ENCODE peak calls at places on chromosome 6, in six cellular contexts. K, C, G, F, X and R are unnamed samples.

GRCh38 chr6:80523029-80523428 is 416.6 kb downstream of the BCKDHB start:
- DNase-seq in K (no peak), C (no peak), G (no peak), F (peak), X (no peak), R (peak)

GRCh38 chr6:119581220-119581619 is 231.7 kb upstream of the MAN1A1 start:
- DNase-seq in K (no peak), C (no peak), G (no peak), F (no peak), X (no peak), R (no peak)

GRCh38 chr6:32462609-32463008 is 22.9 kb downstream of the HLA-DRA start:
- DNase-seq in K (no peak), C (no peak), G (no peak), F (no peak), X (no peak), R (peak)

GRCh38 chr6:75098709-75099108 is 107.1 kb downstream of the COL12A1 start:
- DNase-seq in K (peak), C (peak), G (peak), F (peak), X (peak), R (peak)

GRCh38 chr6:22943331-22943730 is 374.0 kb downstream of the HDGFL1 start:
- DNase-seq in K (no peak), C (no peak), G (no peak), F (no peak), X (no peak), R (no peak)

GRCh38 chr6:151388997-151389639 is 2.2 kb downstream of the ZBTB2 start:
- DNase-seq in K (no peak), C (no peak), G (peak), F (no peak), X (no peak), R (no peak)

GRCh38 chr6:28710466-28711191 is 184.9 kb downstream of the GPX5 start:
- DNase-seq in K (no peak), C (no peak), G (no peak), F (peak), X (peak), R (peak)

GRCh38 chr6:40386200-40386599 is 201.0 kb downstream of the LRFN2 start:
- DNase-seq in K (no peak), C (no peak), G (no peak), F (no peak), X (no peak), R (no peak)

GRCh38 chr6:451336-451735 is 59.8 kb downstream of the IRF4 start:
- DNase-seq in K (no peak), C (no peak), G (no peak), F (no peak), X (no peak), R (no peak)

GRCh38 chr6:102488729-102489128 is 1095.2 kb downstream of the GRIK2 start:
- DNase-seq in K (no peak), C (no peak), G (no peak), F (no peak), X (no peak), R (peak)

GRCh38 chr6:104682722-104683643 is 176.7 kb downstream of the HACE1 start:
- DNase-seq in K (no peak), C (peak), G (peak), F (peak), X (peak), R (peak)

GRCh38 chr6:47241742-47242482 is 67.8 kb downstream of the TNFRSF21 start:
- DNase-seq in K (no peak), C (no peak), G (no peak), F (peak), X (no peak), R (peak)

GRCh38 chr6:46098678-46099077 is 31.1 kb upstream of the ENPP4 start:
- DNase-seq in K (no peak), C (no peak), G (peak), F (no peak), X (no peak), R (no peak)

GRCh38 chr6:4714961-4715501 is 61.2 kb upstream of the CDYL start:
- DNase-seq in K (no peak), C (no peak), G (no peak), F (no peak), X (no peak), R (no peak)

GRCh38 chr6:71291991-71292390 is 3.4 kb downstream of the OGFRL1 start:
- DNase-seq in K (no peak), C (no peak), G (no peak), F (peak), X (peak), R (no peak)

GRCh38 chr6:97288188-97288587 is 5.2 kb upstream of the MMS22L start:
- DNase-seq in K (no peak), C (no peak), G (no peak), F (no peak), X (no peak), R (no peak)
- H3K4me3 ChIP-seq in K (no peak), C (no peak), G (no peak), F (no peak), X (no peak), R (no peak)

DNA sequence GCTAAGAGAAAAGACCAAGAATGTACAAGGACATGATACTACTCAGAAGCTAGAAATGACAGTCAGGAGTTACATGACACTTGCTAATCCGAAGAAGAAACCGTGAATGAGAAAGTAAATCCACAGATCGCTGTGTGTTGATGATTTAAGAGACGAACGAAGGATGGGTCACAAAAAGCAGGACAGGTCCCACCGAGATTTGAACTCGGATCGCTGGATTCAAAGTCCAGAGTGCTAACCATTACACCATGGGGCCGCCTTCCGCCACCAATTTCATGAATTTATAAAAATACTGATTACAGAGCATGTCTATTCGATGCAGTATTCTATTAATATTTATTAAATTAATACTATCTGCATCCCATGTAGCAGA is 54.0 kb upstream of the BTN3A2 start:
- DNase-seq in K (no peak), C (no peak), G (no peak), F (peak), X (peak), R (peak)
- H3K4me3 ChIP-seq in K (no peak), C (no peak), G (no peak), F (peak), X (peak), R (peak)

DNA sequence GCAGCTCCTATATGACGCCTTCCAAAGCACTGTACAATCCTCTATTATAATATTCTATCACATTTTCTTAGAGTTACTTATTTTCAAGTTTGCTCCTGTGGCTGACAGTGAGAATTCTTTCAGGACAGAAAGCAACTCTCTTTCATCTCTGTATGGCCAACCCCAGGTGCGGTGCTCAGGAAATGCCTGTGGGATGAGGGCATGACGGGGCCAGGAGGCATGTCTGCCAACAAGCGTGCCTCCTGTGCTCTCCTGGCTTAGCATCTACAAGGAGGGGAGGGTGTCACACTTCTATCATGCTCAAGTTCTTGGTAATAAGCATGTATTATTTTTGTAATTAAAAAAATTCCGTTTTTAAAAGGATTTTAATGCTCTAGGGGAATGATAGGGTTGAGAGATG is 11.4 kb downstream of the MRPL14 start:
- DNase-seq in K (no peak), C (no peak), G (no peak), F (peak), X (peak), R (peak)
- H3K4me3 ChIP-seq in K (no peak), C (no peak), G (no peak), F (no peak), X (no peak), R (no peak)

GRCh38 chr6:52497652-52498408 is 77.7 kb downstream of the EFHC1 start:
- DNase-seq in K (no peak), C (peak), G (peak), F (peak), X (peak), R (peak)

GRCh38 chr6:52499681-52500239 is 77.1 kb downstream of the TRAM2 start:
- DNase-seq in K (peak), C (no peak), G (no peak), F (peak), X (no peak), R (no peak)

GRCh38 chr6:52500268-52501129 is 76.4 kb downstream of the TRAM2 start:
- DNase-seq in K (peak), C (no peak), G (no peak), F (peak), X (no peak), R (no peak)

GRCh38 chr6:52499026-52499425 is 77.8 kb downstream of the TRAM2 start:
- DNase-seq in K (no peak), C (no peak), G (no peak), F (peak), X (peak), R (peak)

DNA sequence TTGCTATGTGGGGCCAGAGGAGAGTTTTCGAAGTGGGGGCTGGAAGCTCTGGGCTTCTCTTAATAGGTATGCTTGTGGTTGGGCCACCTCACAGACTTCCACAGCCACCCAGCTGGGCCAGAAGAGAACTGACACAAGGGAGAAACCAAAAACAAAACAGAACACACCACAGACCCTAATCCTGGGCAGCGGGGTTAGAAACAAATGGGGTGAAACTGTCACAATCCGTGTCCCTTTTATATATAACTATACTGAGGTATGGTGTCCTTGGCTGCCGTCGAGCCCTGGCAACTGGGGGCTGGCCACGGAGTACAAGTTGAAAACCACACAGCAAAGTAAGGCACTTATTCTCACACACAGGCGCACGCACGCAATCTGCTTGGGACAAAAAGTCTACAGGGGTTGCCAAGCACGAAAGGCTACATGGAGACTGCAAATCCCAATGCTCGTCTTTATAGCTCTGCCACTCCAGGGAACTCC is 78.3 kb downstream of the TRAM2 start:
- DNase-seq in K (no peak), C (no peak), G (no peak), F (no peak), X (no peak), R (no peak)
- H3K4me3 ChIP-seq in K (no peak), C (no peak), G (no peak), F (no peak), X (no peak), R (no peak)

GRCh38 chr6:42771741-42772100 is 10.1 kb upstream of the BICRAL start:
- DNase-seq in K (no peak), C (no peak), G (no peak), F (no peak), X (no peak), R (no peak)
- H3K4me3 ChIP-seq in K (no peak), C (no peak), G (no peak), F (no peak), X (no peak), R (no peak)

DNA sequence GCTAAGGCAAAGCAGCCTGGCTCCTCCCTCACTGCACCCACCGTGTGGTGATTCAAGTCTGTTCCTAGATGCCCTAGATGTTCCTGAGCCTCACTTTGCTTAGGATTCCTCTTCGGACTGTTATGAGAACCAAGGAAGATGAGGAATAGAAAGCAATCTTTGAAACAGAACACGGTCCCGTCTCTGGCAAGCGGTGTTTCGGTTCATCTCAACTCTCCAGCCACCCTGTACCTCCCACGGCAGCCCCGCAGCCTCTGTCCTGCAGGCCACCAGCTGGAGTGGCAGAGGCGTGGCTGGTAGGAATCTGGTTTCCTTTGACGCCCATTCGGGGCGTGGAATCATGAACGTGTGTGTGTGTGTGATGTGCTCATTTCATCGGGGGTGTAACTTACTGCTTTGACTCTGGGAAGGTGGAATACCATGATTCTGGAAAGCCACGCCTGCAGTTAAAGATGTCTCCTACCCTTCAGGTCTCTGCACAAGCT is 21.3 kb downstream of the PDE10A start:
- DNase-seq in K (no peak), C (no peak), G (no peak), F (no peak), X (no peak), R (no peak)
- H3K4me3 ChIP-seq in K (no peak), C (no peak), G (no peak), F (no peak), X (no peak), R (no peak)

DNA sequence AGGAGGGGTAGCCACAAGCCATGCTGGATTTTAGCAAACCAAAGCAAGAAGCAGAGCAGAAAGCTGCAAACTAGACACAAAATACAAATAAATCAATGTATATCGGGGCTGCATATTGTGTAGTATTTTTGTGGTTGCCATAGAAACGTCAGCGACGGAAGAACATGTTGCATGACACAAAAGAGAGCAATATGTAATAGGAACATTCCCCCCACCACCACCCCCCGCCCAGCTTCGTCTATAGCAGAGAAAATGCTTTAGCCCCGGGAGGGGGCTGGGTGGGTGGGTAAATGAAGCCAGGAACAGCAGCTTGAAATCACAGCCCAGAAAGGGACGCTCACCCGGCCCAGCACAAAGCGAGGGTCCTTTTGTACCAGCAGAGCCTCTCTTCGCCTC is 507 bp downstream of the AGPAT4 start:
- DNase-seq in K (no peak), C (no peak), G (no peak), F (peak), X (peak), R (peak)
- H3K4me3 ChIP-seq in K (peak), C (peak), G (peak), F (peak), X (peak), R (peak)

GRCh38 chr6:13919861-13920260 is 4.9 kb upstream of the RNF182 start:
- DNase-seq in K (no peak), C (no peak), G (no peak), F (no peak), X (no peak), R (no peak)
- H3K4me3 ChIP-seq in K (no peak), C (no peak), G (no peak), F (no peak), X (no peak), R (no peak)

GRCh38 chr6:107637316-107637715 is 147.4 kb downstream of the SOBP start:
- DNase-seq in K (no peak), C (no peak), G (no peak), F (no peak), X (no peak), R (no peak)
- H3K4me3 ChIP-seq in K (no peak), C (no peak), G (no peak), F (no peak), X (no peak), R (no peak)